ENCODE peak calls at places on chromosome 20, in four cellular contexts. X is aorta; J is activated T-cell treated with anti-CD3 and anti-CD28 coated beads, Interleukin-2, amount 50 U/mL, for 72 hours; B is RWPE1. K is an unnamed sample.

GRCh38 chr20:45036044-45036755 is 64.7 kb downstream of the KCNS1 start:
- DNase-seq in X (no peak), J (peak; percentile 74), B (peak; percentile 69), K (no peak)

GRCh38 chr20:54680872-54681297 is 205.5 kb downstream of the DOK5 start:
- DNase-seq in X (no peak), J (peak; percentile 15), B (peak; percentile 35), K (peak; percentile 13)

GRCh38 chr20:9280654-9281053 is 211.8 kb downstream of the PLCB4 start:
- DNase-seq in X (no peak), J (no peak), B (no peak), K (no peak)

GRCh38 chr20:9510926-9511325 is 3.5 kb upstream of the LAMP5 start:
- DNase-seq in X (no peak), J (no peak), B (no peak), K (no peak)

GRCh38 chr20:32984196-32984595 is 20.0 kb downstream of the SUN5 start:
- DNase-seq in X (no peak), J (no peak), B (no peak), K (no peak)

GRCh38 chr20:34334654-34335407 is 28.2 kb upstream of the ITCH start:
- DNase-seq in X (no peak), J (no peak), B (peak; percentile 60), K (no peak)

GRCh38 chr20:23245553-23246128 is 105.0 kb upstream of the NXT1 start:
- DNase-seq in X (peak; percentile 82), J (peak; percentile 2), B (no peak), K (no peak)

GRCh38 chr20:8156603-8157079 is 24.6 kb downstream of the PLCB1 start:
- DNase-seq in X (no peak), J (peak; percentile 4), B (no peak), K (no peak)

GRCh38 chr20:25254986-25255680 is 7.2 kb downstream of the PYGB start:
- DNase-seq in X (peak; percentile 76), J (no peak), B (no peak), K (peak; percentile 41)

GRCh38 chr20:48697845-48698491 is 129.8 kb downstream of the PREX1 start:
- DNase-seq in X (peak; percentile 90), J (no peak), B (peak; percentile 99), K (peak; percentile 69)

GRCh38 chr20:61436268-61436667 is 184.2 kb downstream of the CDH4 start:
- DNase-seq in X (no peak), J (no peak), B (peak; percentile 90), K (peak; percentile 66)

GRCh38 chr20:43746344-43747137 is 19.7 kb upstream of the GTSF1L start:
- DNase-seq in X (no peak), J (no peak), B (no peak), K (no peak)

GRCh38 chr20:47318027-47318595 is 38.4 kb downstream of the ZMYND8 start:
- DNase-seq in X (peak; percentile 54), J (no peak), B (peak; percentile 71), K (no peak)

GRCh38 chr20:6402026-6402425 is 279.2 kb upstream of the FERMT1 start:
- DNase-seq in X (no peak), J (no peak), B (no peak), K (no peak)

GRCh38 chr20:19274412-19275015 is 62.1 kb downstream of the SLC24A3 start:
- DNase-seq in X (peak; percentile 53), J (no peak), B (no peak), K (no peak)

GRCh38 chr20:44572551-44573500 is 9.6 kb upstream of the PKIG start:
- DNase-seq in X (no peak), J (no peak), B (peak; percentile 92), K (no peak)

GRCh38 chr20:64049060-64049886 is at the start of gene SOX18:
- DNase-seq in X (no peak), J (peak; percentile 64), B (no peak), K (no peak)

GRCh38 chr20:5118220-5119142 is 1.3 kb downstream of the PCNA start:
- DNase-seq in X (no peak), J (peak; percentile 8), B (no peak), K (no peak)

GRCh38 chr20:40304119-40304518 is 384.9 kb downstream of the MAFB start:
- DNase-seq in X (no peak), J (no peak), B (no peak), K (no peak)

GRCh38 chr20:49852522-49853055 is 40.0 kb downstream of the SLC9A8 start:
- DNase-seq in X (no peak), J (no peak), B (no peak), K (no peak)

GRCh38 chr20:52447232-52447566 is 255.6 kb upstream of the ZFP64 start:
- DNase-seq in X (no peak), J (no peak), B (no peak), K (no peak)

GRCh38 chr20:6169251-6169650 is 46.4 kb upstream of the FERMT1 start:
- DNase-seq in X (no peak), J (no peak), B (peak; percentile 25), K (no peak)

GRCh38 chr20:37529214-37529967 is 1.7 kb upstream of the BLCAP start:
- DNase-seq in X (no peak), J (no peak), B (no peak), K (no peak)

GRCh38 chr20:5766085-5766764 is 16.0 kb downstream of the SHLD1 start:
- DNase-seq in X (no peak), J (no peak), B (no peak), K (no peak)

GRCh38 chr20:59743308-59743707 is 139.0 kb downstream of the PHACTR3 start:
- DNase-seq in X (no peak), J (no peak), B (no peak), K (no peak)

GRCh38 chr20:63290677-63291472 is 2.1 kb upstream of the COL20A1 start:
- DNase-seq in X (peak; percentile 52), J (peak; percentile 81), B (peak; percentile 80), K (peak; percentile 77)

GRCh38 chr20:54433653-54434052 is 41.7 kb upstream of the DOK5 start:
- DNase-seq in X (no peak), J (no peak), B (no peak), K (no peak)

GRCh38 chr20:42110301-42110700 is 492.1 kb upstream of the CHD6 start:
- DNase-seq in X (no peak), J (no peak), B (no peak), K (no peak)

GRCh38 chr20:33859157-33859695 is 48.1 kb downstream of the CHMP4B start:
- DNase-seq in X (no peak), J (no peak), B (no peak), K (no peak)